ENCODE peak calls at places on chromosomes 4 and X, in ten cellular contexts. Y, J, C, I, V, E, F, L, P and Q are unnamed samples.
A peak's percentile ranks its signal among the peaks of the same experiment; 100 is the strongest.

GRCh38 chr4:94534401-94535312 is 82.9 kb downstream of the PDLIM5 start:
- DNase-seq in C (no peak), Y (no peak), V (peak; percentile 65), J (no peak), P (no peak), L (no peak), F (no peak), I (no peak), E (no peak), Q (peak; percentile 22)

GRCh38 chr4:48133668-48134444 is at the start of gene TXK:
- DNase-seq in Y (no peak), I (no peak), V (no peak), F (peak; percentile 39), P (no peak), L (no peak), C (no peak), J (peak; percentile 53), E (no peak), Q (no peak)

GRCh38 chrX:103063918-103064434 is at the start of gene BEX1:
- DNase-seq in F (peak; percentile 13), L (no peak), C (no peak), Y (peak; percentile 73), J (peak; percentile 3), E (peak; percentile 11), V (peak; percentile 5), I (no peak), P (peak; percentile 89), Q (no peak)

GRCh38 chr4:123581802-123582201 is 185.2 kb downstream of the SPRY1 start:
- DNase-seq in C (no peak), J (no peak), L (no peak), Y (no peak), F (no peak), I (no peak), P (no peak), V (no peak), E (no peak), Q (no peak)

GRCh38 chr4:10353110-10353509 is 104.1 kb downstream of the ZNF518B start:
- DNase-seq in E (no peak), J (no peak), Y (no peak), P (no peak), F (no peak), L (no peak), V (peak; percentile 36), I (no peak), C (no peak), Q (no peak)

GRCh38 chr4:148530114-148530513 is 87.9 kb upstream of the NR3C2 start:
- DNase-seq in L (no peak), F (no peak), P (no peak), E (no peak), V (peak; percentile 45), I (no peak), J (no peak), C (no peak), Y (no peak), Q (no peak)

GRCh38 chrX:152656087-152656486 is 18.4 kb downstream of the GABRQ start:
- DNase-seq in C (no peak), I (no peak), J (no peak), F (no peak), V (no peak), L (no peak), E (no peak), Y (no peak), P (no peak), Q (no peak)

GRCh38 chr4:182975806-182976205 is 58.6 kb upstream of the DCTD start:
- DNase-seq in J (peak; percentile 72), I (no peak), Y (no peak), V (peak; percentile 93), C (no peak), L (no peak), F (no peak), E (no peak), P (no peak), Q (no peak)

GRCh38 chr4:101158136-101158485 is 189.2 kb downstream of the PPP3CA start:
- DNase-seq in Y (no peak), L (no peak), P (no peak), I (no peak), C (no peak), F (no peak), V (no peak), J (peak; percentile 28), E (no peak), Q (no peak)

GRCh38 chr4:149218672-149219071 is 597.0 kb downstream of the IQCM start:
- DNase-seq in C (no peak), I (no peak), J (no peak), L (no peak), V (no peak), P (no peak), F (no peak), Y (no peak), E (no peak), Q (no peak)

GRCh38 chr4:53656421-53656981 is 65.2 kb upstream of the LNX1 start:
- DNase-seq in I (no peak), P (no peak), L (no peak), V (no peak), Y (no peak), C (no peak), F (no peak), E (no peak), J (peak; percentile 14), Q (no peak)

GRCh38 chr4:53651142-53651720 is 59.9 kb upstream of the LNX1 start:
- DNase-seq in P (no peak), E (peak; percentile 80), V (peak; percentile 35), J (no peak), F (peak; percentile 56), L (no peak), C (no peak), I (no peak), Y (no peak), Q (no peak)

GRCh38 chr4:53649357-53649756 is 58.1 kb upstream of the LNX1 start:
- DNase-seq in Y (no peak), V (no peak), E (no peak), F (no peak), J (no peak), L (no peak), P (no peak), C (no peak), I (no peak), Q (no peak)

GRCh38 chr4:53654300-53654758 is 63.0 kb upstream of the LNX1 start:
- DNase-seq in C (no peak), I (no peak), F (peak; percentile 32), E (no peak), V (peak; percentile 57), J (peak; percentile 60), P (no peak), L (no peak), Y (no peak), Q (peak; percentile 20)

GRCh38 chr4:53653484-53654053 is 62.3 kb upstream of the LNX1 start:
- DNase-seq in Y (peak; percentile 28), J (peak; percentile 18), L (no peak), F (no peak), P (no peak), E (peak; percentile 38), I (peak; percentile 23), C (no peak), V (peak; percentile 12), Q (no peak)
- TF ChIP-seq CTCF in Y (no peak), J (no peak), L (no peak), F (peak; percentile 32), P (no peak), E (no peak), I (no peak), C (no peak), V (no peak), Q (no peak)

DNA sequence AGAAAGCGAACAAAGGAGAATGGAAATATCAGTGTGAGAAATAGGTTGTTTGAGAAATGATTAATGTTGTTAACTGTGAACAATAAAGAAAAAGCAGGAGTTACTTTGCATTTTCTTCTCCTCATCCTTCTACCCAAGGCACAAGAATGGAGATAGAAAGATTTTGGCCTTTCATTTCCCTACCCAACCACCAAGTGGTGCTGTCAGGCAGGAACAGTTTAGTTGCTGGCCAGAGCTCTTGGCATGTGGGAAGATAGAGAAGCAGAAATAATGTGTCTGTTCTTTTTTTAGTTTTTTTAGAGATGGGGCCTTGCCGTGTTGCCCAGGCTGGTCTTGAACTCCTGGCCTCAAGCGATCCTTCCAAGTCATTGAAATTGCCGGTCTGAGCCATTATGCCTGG is 12.8 kb downstream of the HOPX start:
- DNase-seq in Y (peak; percentile 50), C (no peak), V (peak; percentile 54), E (peak; percentile 15), P (no peak), F (no peak), J (no peak), I (peak; percentile 56), L (no peak), Q (peak; percentile 41)
- TF ChIP-seq CTCF in Y (peak; percentile 69), C (no peak), V (peak; percentile 65), E (peak; percentile 38), P (peak; percentile 18), F (peak; percentile 32), J (peak; percentile 36), I (peak; percentile 80), L (no peak), Q (no peak)

DNA sequence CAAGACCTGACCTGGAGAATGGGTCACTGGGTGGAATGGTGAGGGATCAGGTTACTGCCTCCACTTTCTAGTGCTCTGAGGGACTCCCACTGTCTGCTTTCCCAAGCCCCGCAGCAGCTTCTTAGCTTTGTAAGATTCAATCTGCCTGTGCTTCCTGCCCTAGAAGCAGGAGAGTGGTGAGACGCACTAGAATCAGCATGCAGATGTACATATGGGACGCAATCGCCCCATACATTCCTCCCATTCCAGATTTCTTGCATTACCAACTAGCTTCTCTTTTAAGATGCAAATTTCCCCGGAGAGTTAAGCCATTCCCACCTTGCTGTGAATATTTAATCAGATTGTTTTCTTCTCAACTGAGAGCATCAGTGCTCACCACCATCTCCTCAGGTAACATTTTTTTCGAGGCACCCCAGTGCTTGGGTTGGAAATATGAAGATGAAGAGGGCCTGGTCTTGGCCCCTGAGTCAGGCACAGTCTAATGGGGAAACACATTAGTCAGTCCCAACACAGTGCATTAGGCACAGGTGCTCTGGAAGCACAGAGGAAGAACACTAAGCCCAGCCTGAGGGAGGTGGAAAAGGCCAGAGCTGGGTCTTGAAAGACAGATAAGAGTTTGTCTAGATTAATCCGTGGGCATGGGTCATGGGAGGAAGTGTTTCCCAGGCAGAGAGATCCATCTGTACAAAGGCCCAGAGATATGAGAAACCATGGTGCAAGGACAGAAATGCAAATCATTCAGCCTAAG is 66.7 kb upstream of the PRPS1 start:
- DNase-seq in P (no peak), F (no peak), I (no peak), J (no peak), E (no peak), C (no peak), V (no peak), Y (peak; percentile 36), L (no peak), Q (no peak)
- TF ChIP-seq CTCF in P (no peak), F (no peak), I (no peak), J (no peak), E (no peak), C (no peak), V (no peak), Y (no peak), L (no peak), Q (no peak)

GRCh38 chr4:103786593-103786992 is 66.8 kb upstream of the TACR3 start:
- DNase-seq in I (no peak), L (no peak), Y (no peak), E (no peak), V (no peak), C (no peak), F (no peak), P (no peak), J (no peak), Q (no peak)

GRCh38 chr4:103787057-103787456 is 67.3 kb upstream of the TACR3 start:
- DNase-seq in V (no peak), I (no peak), J (no peak), L (no peak), Y (no peak), P (no peak), E (no peak), F (no peak), C (no peak), Q (no peak)

GRCh38 chr4:103786014-103786413 is 66.2 kb upstream of the TACR3 start:
- DNase-seq in V (peak; percentile 65), I (peak; percentile 59), F (no peak), P (no peak), J (peak; percentile 3), C (no peak), E (no peak), Y (peak; percentile 74), L (no peak), Q (peak; percentile 27)
- TF ChIP-seq CTCF in V (peak; percentile 64), I (peak; percentile 82), F (peak; percentile 13), P (peak; percentile 24), J (peak; percentile 39), C (no peak), E (no peak), Y (peak; percentile 80), L (no peak), Q (peak; percentile 43)